ENCODE peak calls at places on chromosomes 3 and 15, in four cellular contexts. A, O, G and K are unnamed samples.

GRCh38 chr15:70855764-70856163 is 1.8 kb upstream of the LARP6 start:
- DNase-seq in A (no peak), O (peak; percentile 39), G (no peak), K (no peak)

GRCh38 chr3:81864273-81864672 is 102.8 kb upstream of the GBE1 start:
- DNase-seq in G (no peak), O (no peak), A (no peak), K (no peak)

GRCh38 chr15:75850708-75851107 is 7.5 kb downstream of the UBE2Q2 start:
- DNase-seq in G (no peak), A (no peak), O (no peak), K (no peak)

GRCh38 chr15:63573533-63573932 is 23.7 kb upstream of the FBXL22 start:
- DNase-seq in A (no peak), O (no peak), G (no peak), K (no peak)

GRCh38 chr3:72086051-72086711 is 301.2 kb upstream of the PROK2 start:
- DNase-seq in G (no peak), A (peak; percentile 64), O (no peak), K (no peak)

GRCh38 chr3:7332696-7333095 is 471.8 kb downstream of the GRM7 start:
- DNase-seq in G (no peak), A (no peak), O (no peak), K (no peak)

GRCh38 chr3:197338586-197338985 is 40.2 kb upstream of the DLG1 start:
- DNase-seq in A (no peak), G (no peak), O (no peak), K (no peak)

GRCh38 chr3:13879946-13880810 is at the start of gene WNT7A:
- DNase-seq in G (no peak), O (no peak), A (peak; percentile 77), K (peak; percentile 73)

GRCh38 chr3:122392868-122393844 is 9.2 kb downstream of the FAM162A start:
- DNase-seq in O (no peak), A (peak; percentile 12), G (peak; percentile 47), K (peak; percentile 36)

GRCh38 chr3:128895843-128896365 is 16.5 kb downstream of the ACAD9 start:
- DNase-seq in A (no peak), G (no peak), O (no peak), K (no peak)

GRCh38 chr3:33063651-33064051 is 33.3 kb downstream of the GLB1 start:
- DNase-seq in O (peak; percentile 42), G (no peak), A (no peak), K (no peak)

GRCh38 chr15:40847225-40847961 is 3.5 kb downstream of the SPINT1 start:
- DNase-seq in G (peak; percentile 72), A (peak; percentile 88), O (peak; percentile 57), K (peak; percentile 62)

GRCh38 chr15:68734352-68734751 is 86.3 kb downstream of the ANP32A start:
- DNase-seq in O (no peak), G (no peak), A (no peak), K (no peak)

GRCh38 chr3:44079916-44080315 is 161.8 kb upstream of the TOPAZ1 start:
- DNase-seq in O (no peak), G (no peak), A (no peak), K (no peak)

GRCh38 chr3:101043687-101044078 is 50.5 kb upstream of the ABI3BP start:
- DNase-seq in O (no peak), G (no peak), A (no peak), K (no peak)

GRCh38 chr3:60086811-60087210 is 1037.0 kb upstream of the CFAP20DC start:
- DNase-seq in G (peak; percentile 1), O (peak; percentile 23), A (peak; percentile 18), K (no peak)

GRCh38 chr3:190862209-190863118 is at the start of gene GMNC:
- DNase-seq in G (peak; percentile 38), O (no peak), A (no peak), K (peak; percentile 70)

GRCh38 chr15:65837301-65838283 is 31.7 kb upstream of the RAB11A start:
- DNase-seq in A (no peak), G (no peak), O (no peak), K (no peak)

GRCh38 chr3:29057326-29057725 is 223.5 kb upstream of the RBMS3 start:
- DNase-seq in O (no peak), A (no peak), G (no peak), K (no peak)

GRCh38 chr15:32718082-32718821 is 448 bp downstream of the GREM1 start:
- DNase-seq in O (no peak), G (no peak), A (no peak), K (no peak)

GRCh38 chr3:73621388-73621787 is 3.4 kb downstream of the PDZRN3 start:
- DNase-seq in O (no peak), G (no peak), A (no peak), K (no peak)

GRCh38 chr3:141368062-141368924 is at the start of gene ZBTB38:
- DNase-seq in A (peak; percentile 91), G (peak; percentile 97), O (no peak), K (peak; percentile 37)

GRCh38 chr3:98021821-98022220 is 13.3 kb downstream of the GABRR3 start:
- DNase-seq in O (no peak), G (no peak), A (no peak), K (no peak)

GRCh38 chr3:195159819-195160175 is 111.2 kb downstream of the XXYLT1 start:
- DNase-seq in O (no peak), A (no peak), G (no peak), K (no peak)

GRCh38 chr15:57782731-57783130 is 76.2 kb downstream of the POLR2M start:
- DNase-seq in A (no peak), O (no peak), G (no peak), K (no peak)

GRCh38 chr3:87270908-87271727 is 5.3 kb downstream of the POU1F1 start:
- DNase-seq in A (no peak), O (no peak), G (no peak), K (no peak)

GRCh38 chr15:25693321-25694237 is 169.5 kb downstream of the ATP10A start:
- DNase-seq in G (peak; percentile 7), A (peak; percentile 46), O (no peak), K (peak; percentile 8)

DNA sequence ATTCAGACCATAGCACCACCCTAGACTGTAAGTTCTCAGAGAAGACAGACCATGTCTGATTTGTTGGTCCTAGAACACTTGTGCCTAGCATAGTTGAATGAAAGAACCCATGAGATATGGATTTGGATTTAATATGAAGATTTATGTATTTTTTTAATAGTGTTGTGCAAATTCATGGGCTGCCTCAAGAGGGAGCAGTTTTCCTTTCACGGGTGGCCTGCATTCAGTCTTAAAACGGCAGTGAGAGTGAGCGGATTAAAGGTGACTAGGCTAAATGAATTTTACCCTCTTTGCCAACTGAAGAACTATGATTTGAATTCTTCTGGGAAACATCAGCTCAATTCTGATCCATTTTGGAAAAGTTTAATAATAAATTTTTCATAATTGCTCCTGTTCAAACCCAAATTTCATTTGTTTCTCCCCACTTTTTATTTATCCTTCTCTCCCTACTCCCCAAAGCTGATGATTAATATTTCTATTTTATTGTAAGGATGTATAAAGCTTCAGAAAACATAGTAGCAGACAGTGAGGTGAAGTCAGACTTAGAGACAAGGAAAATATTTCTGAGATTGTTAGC is 67.3 kb downstream of the MORC1 start:
- DNase-seq in G (peak; percentile 3), A (peak; percentile 6), O (no peak), K (peak; percentile 25)
- TF ChIP-seq FOXK2 in G (no peak), A (no peak), O (no peak), K (no peak)

DNA sequence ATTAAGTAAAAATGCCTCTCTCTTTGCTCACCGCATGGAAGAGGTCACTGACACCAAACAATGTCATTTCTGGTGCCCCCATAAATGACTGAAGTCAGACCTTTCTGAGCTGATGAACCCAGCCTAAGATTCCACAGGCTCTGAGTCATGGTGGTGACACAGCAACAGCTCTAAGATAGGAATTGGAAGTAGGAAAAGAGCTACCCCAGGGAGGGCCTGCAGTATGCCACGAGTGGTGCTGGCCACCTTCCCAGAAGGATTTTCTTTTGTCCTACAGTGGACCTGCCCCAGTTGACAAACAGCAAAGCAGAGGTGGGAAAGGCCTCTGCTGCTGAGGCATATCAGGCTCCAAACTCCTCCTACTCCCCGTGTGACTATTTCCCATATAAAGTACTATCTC is 208.1 kb downstream of the MINAR1 start:
- DNase-seq in O (no peak), A (no peak), G (peak; percentile 7), K (no peak)
- TF ChIP-seq FOXK2 in O (no peak), A (no peak), G (no peak), K (no peak)

DNA sequence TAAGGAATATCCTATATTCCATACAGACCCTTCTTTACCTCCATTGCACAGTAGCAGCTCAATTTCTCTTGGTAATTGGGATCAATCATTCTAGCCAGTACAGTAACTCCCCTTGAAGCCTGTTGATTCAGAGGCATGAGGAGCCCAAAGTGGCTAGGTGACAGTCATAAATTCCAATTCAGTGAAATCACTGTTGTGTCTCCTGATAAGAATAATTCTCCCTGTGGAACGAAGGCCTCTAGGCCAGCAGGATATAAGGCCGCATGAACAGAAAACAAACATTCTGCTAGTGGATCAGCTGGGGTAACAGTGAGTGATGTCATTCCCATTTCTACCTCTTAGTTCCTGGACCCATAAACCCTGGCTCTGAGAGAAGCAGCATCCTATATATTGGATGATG is 696.3 kb downstream of the NR2F2 start:
- DNase-seq in O (no peak), A (no peak), G (no peak), K (no peak)
- TF ChIP-seq FOXK2 in O (no peak), A (no peak), G (no peak), K (no peak)

DNA sequence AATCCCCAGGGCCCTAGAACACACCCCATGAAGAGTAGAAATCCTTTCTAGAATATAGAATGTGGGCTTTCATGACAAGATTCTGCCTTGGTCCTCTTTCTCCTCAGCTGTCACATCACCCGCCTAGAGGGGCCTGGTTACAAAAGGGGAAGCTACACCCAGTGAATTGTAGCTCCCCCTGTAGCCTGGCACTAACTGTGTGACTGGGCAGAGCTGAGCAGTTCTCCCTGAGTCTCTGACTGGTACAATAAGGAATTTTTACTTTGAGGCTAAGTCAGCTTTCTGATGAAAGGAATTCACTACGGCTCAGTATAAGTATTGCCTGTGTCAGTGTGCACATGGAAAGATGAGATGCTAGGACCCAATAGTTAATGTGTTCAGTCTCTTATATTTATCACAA is 28.7 kb upstream of the ZNF148 start:
- DNase-seq in A (no peak), O (no peak), G (no peak), K (no peak)
- TF ChIP-seq FOXK2 in A (no peak), O (no peak), G (no peak), K (no peak)

GRCh38 chr3:189304465-189305341 is 132.9 kb downstream of the TPRG1 start:
- DNase-seq in O (no peak), A (no peak), G (no peak), K (peak; percentile 19)
- TF ChIP-seq FOXK2 in O (no peak), A (no peak), G (no peak), K (no peak)